ENCODE peak calls at places on chromosomes 12 and 14, in ten cellular contexts. Q, C, U, W, J, Y, E, S, T and L are unnamed samples.
A peak's percentile ranks its signal among the peaks of the same experiment; 100 is the strongest.

GRCh38 chr12:113268621-113269020 is 47.4 kb downstream of the TPCN1 start:
- DNase-seq in Q (no peak), C (no peak), U (no peak), W (no peak), J (no peak), Y (peak; percentile 81), E (no peak), S (no peak), T (no peak), L (no peak)

GRCh38 chr12:12890815-12891645 is at the start of gene GPRC5A:
- DNase-seq in Q (peak; percentile 16), C (no peak), U (peak; percentile 94), W (no peak), J (peak; percentile 84), Y (peak; percentile 96), E (no peak), S (peak; percentile 89), T (peak; percentile 18), L (peak; percentile 97)

GRCh38 chr12:114439833-114440449 is 34.0 kb upstream of the TBX5 start:
- DNase-seq in Q (no peak), C (no peak), U (no peak), W (no peak), J (no peak), Y (no peak), E (no peak), S (no peak), T (no peak), L (no peak)

GRCh38 chr12:132084681-132085635 is 59.2 kb downstream of the DDX51 start:
- DNase-seq in Q (peak; percentile 30), C (peak; percentile 81), U (peak; percentile 19), W (no peak), J (no peak), Y (peak; percentile 93), E (peak; percentile 68), S (peak; percentile 82), T (peak; percentile 60), L (peak; percentile 74)

GRCh38 chr12:113333877-113334785 is 778 bp downstream of the SLC8B1 start:
- DNase-seq in Q (peak; percentile 38), C (no peak), U (no peak), W (no peak), J (no peak), Y (no peak), E (peak; percentile 28), S (no peak), T (no peak), L (no peak)

GRCh38 chr12:131882804-131883520 is 11.5 kb upstream of the ULK1 start:
- DNase-seq in Q (no peak), C (no peak), U (no peak), W (no peak), J (no peak), Y (no peak), E (no peak), S (peak; percentile 28), T (no peak), L (no peak)

GRCh38 chr12:85385406-85385805 is 105.4 kb downstream of the ALX1 start:
- DNase-seq in Q (no peak), C (no peak), U (no peak), W (no peak), J (no peak), Y (no peak), E (no peak), S (no peak), T (no peak), L (no peak)

GRCh38 chr12:12534975-12535374 is 27.7 kb downstream of the DUSP16 start:
- DNase-seq in Q (no peak), C (no peak), U (no peak), W (no peak), J (no peak), Y (no peak), E (no peak), S (no peak), T (no peak), L (no peak)

GRCh38 chr12:48758186-48758585 is 30.7 kb downstream of the ADCY6 start:
- DNase-seq in Q (no peak), C (peak; percentile 1), U (no peak), W (no peak), J (no peak), Y (no peak), E (no peak), S (no peak), T (no peak), L (no peak)

GRCh38 chr14:96737869-96738268 is 59.3 kb upstream of the VRK1 start:
- DNase-seq in Q (no peak), C (no peak), U (no peak), W (no peak), J (no peak), Y (no peak), E (no peak), S (no peak), T (no peak), L (no peak)